ENCODE peak calls at places on chromosomes 6 and 20, in five cellular contexts. I, M, R, W and Y are unnamed samples.

GRCh38 chr20:40727960-40728359 is 38.9 kb upstream of the MAFB start:
- DNase-seq in I (no peak), M (no peak), R (no peak), W (no peak), Y (no peak)

GRCh38 chr6:30651143-30651542 is 4.2 kb downstream of the C6orf136 start:
- DNase-seq in I (no peak), M (no peak), R (no peak), W (no peak), Y (no peak)

GRCh38 chr6:38755207-38755606 is 40.1 kb downstream of the DNAH8 start:
- DNase-seq in I (no peak), M (peak), R (no peak), W (no peak), Y (no peak)

GRCh38 chr20:10710995-10711775 is 37.4 kb upstream of the JAG1 start:
- DNase-seq in I (no peak), M (no peak), R (no peak), W (no peak), Y (peak)

GRCh38 chr20:46739441-46740213 is 30.2 kb downstream of the SLC2A10 start:
- DNase-seq in I (no peak), M (peak), R (no peak), W (no peak), Y (no peak)

GRCh38 chr6:122652431-122652830 is 42.2 kb downstream of the PKIB start:
- DNase-seq in I (no peak), M (no peak), R (no peak), W (no peak), Y (peak)

GRCh38 chr6:37024665-37025337 is 19.3 kb downstream of the FGD2 start:
- DNase-seq in I (no peak), M (peak), R (no peak), W (no peak), Y (peak)

GRCh38 chr6:4607793-4608192 is 168.4 kb upstream of the CDYL start:
- DNase-seq in I (no peak), M (no peak), R (no peak), W (no peak), Y (no peak)

GRCh38 chr20:4470375-4470774 is 251.3 kb upstream of the PRND start:
- DNase-seq in I (no peak), M (no peak), R (no peak), W (no peak), Y (peak)

GRCh38 chr20:56249244-56249955 is 868 bp downstream of the MC3R start:
- DNase-seq in I (no peak), M (peak), R (no peak), W (no peak), Y (peak)

GRCh38 chr20:3420211-3420707 is 12.8 kb upstream of the DNAAF9 start:
- DNase-seq in I (no peak), M (no peak), R (no peak), W (no peak), Y (no peak)

GRCh38 chr20:57429579-57430202 is 38.5 kb downstream of the RBM38 start:
- DNase-seq in I (no peak), M (peak), R (no peak), W (no peak), Y (peak)

GRCh38 chr6:108961985-108962384 is 113.8 kb downstream of the ARMC2 start:
- DNase-seq in I (no peak), M (no peak), R (no peak), W (no peak), Y (no peak)

GRCh38 chr6:133550026-133550425 is 308.9 kb downstream of the EYA4 start:
- DNase-seq in I (no peak), M (no peak), R (no peak), W (no peak), Y (no peak)

GRCh38 chr6:55776131-55776530 is 99.3 kb downstream of the BMP5 start:
- DNase-seq in I (no peak), M (no peak), R (no peak), W (no peak), Y (no peak)

GRCh38 chr6:85252085-85252484 is 197.8 kb upstream of the NT5E start:
- DNase-seq in I (no peak), M (no peak), R (no peak), W (no peak), Y (no peak)

GRCh38 chr6:119296036-119297035 is 53.2 kb downstream of the MAN1A1 start:
- DNase-seq in I (no peak), M (no peak), R (no peak), W (no peak), Y (no peak)

GRCh38 chr6:81901589-81901988 is 149.1 kb upstream of the TENT5A start:
- DNase-seq in I (no peak), M (no peak), R (no peak), W (peak), Y (no peak)

GRCh38 chr6:81838724-81839425 is 86.4 kb upstream of the TENT5A start:
- DNase-seq in I (no peak), M (no peak), R (no peak), W (no peak), Y (no peak)

GRCh38 chr6:33426590-33427563 is 7.0 kb downstream of the SYNGAP1 start:
- DNase-seq in I (peak), M (no peak), R (no peak), W (no peak), Y (no peak)

GRCh38 chr6:47438481-47439347 is 38.9 kb upstream of the CD2AP start:
- DNase-seq in I (no peak), M (no peak), R (no peak), W (no peak), Y (no peak)

GRCh38 chr6:108295676-108296075 is 822 bp downstream of the AFG1L start:
- DNase-seq in I (no peak), M (no peak), R (no peak), W (no peak), Y (no peak)

GRCh38 chr20:4490595-4491280 is 231.0 kb upstream of the PRND start:
- DNase-seq in I (no peak), M (no peak), R (no peak), W (no peak), Y (no peak)

GRCh38 chr6:163354779-163355431 is 59.6 kb upstream of the QKI start:
- DNase-seq in I (no peak), M (no peak), R (no peak), W (peak), Y (peak)

GRCh38 chr6:30200551-30201281 is 12.5 kb downstream of the TRIM26 start:
- DNase-seq in I (no peak), M (no peak), R (no peak), W (no peak), Y (no peak)

GRCh38 chr20:20864346-20865096 is 152.1 kb upstream of the RALGAPA2 start:
- DNase-seq in I (no peak), M (no peak), R (no peak), W (no peak), Y (peak)

GRCh38 chr6:64013061-64013410 is 377.4 kb downstream of the PHF3 start:
- DNase-seq in I (no peak), M (no peak), R (no peak), W (no peak), Y (no peak)

GRCh38 chr6:113094781-113095180 is 747.7 kb downstream of the RFPL4B start:
- DNase-seq in I (no peak), M (no peak), R (no peak), W (no peak), Y (no peak)